ENCODE peak calls at places on chromosomes 16 and 17, in seven cellular contexts. One of them, this sample, is unnamed.

GRCh38 chr17:50482516-50482915 is 3.9 kb downstream of the RSAD1 start:
- DNase-seq in AG09309: peak
- DNase-seq in activated CD4-positive, alpha-beta T cell treated with anti-CD3 and anti-CD28 coated beads, Interleukin-2, amount 50 U/mL, for 48 hours: peak
- DNase-seq in Peyer's patch: peak
- DNase-seq in stimulated activated CD8-positive, alpha-beta memory T cell treated with anti-CD3 and anti-CD28 coated beads, Interleukin-7, amount 100 ng/mL, for 4 hours: peak
- DNase-seq in NAMALWA: peak
- DNase-seq in T-helper 2 cell: peak
- DNase-seq in this sample: peak

GRCh38 chr17:29196784-29197515 is 16.8 kb upstream of the MYO18A start:
- DNase-seq in AG09309: no peak
- DNase-seq in activated CD4-positive, alpha-beta T cell treated with anti-CD3 and anti-CD28 coated beads, Interleukin-2, amount 50 U/mL, for 48 hours: no peak
- DNase-seq in Peyer's patch: no peak
- DNase-seq in stimulated activated CD8-positive, alpha-beta memory T cell treated with anti-CD3 and anti-CD28 coated beads, Interleukin-7, amount 100 ng/mL, for 4 hours: no peak
- DNase-seq in NAMALWA: no peak
- DNase-seq in T-helper 2 cell: no peak
- DNase-seq in this sample: no peak

GRCh38 chr17:4520881-4521600 is 22.4 kb downstream of the SPNS2 start:
- DNase-seq in AG09309: peak
- DNase-seq in activated CD4-positive, alpha-beta T cell treated with anti-CD3 and anti-CD28 coated beads, Interleukin-2, amount 50 U/mL, for 48 hours: no peak
- DNase-seq in Peyer's patch: no peak
- DNase-seq in stimulated activated CD8-positive, alpha-beta memory T cell treated with anti-CD3 and anti-CD28 coated beads, Interleukin-7, amount 100 ng/mL, for 4 hours: no peak
- DNase-seq in NAMALWA: no peak
- DNase-seq in T-helper 2 cell: no peak
- DNase-seq in this sample: no peak

GRCh38 chr17:41521574-41522261 is 3.0 kb upstream of the KRT15 start:
- DNase-seq in AG09309: peak
- DNase-seq in activated CD4-positive, alpha-beta T cell treated with anti-CD3 and anti-CD28 coated beads, Interleukin-2, amount 50 U/mL, for 48 hours: no peak
- DNase-seq in Peyer's patch: no peak
- DNase-seq in stimulated activated CD8-positive, alpha-beta memory T cell treated with anti-CD3 and anti-CD28 coated beads, Interleukin-7, amount 100 ng/mL, for 4 hours: no peak
- DNase-seq in NAMALWA: no peak
- DNase-seq in T-helper 2 cell: no peak
- DNase-seq in this sample: peak

GRCh38 chr16:88393571-88393970 is 10.8 kb downstream of the ZNF469 start:
- DNase-seq in AG09309: no peak
- DNase-seq in activated CD4-positive, alpha-beta T cell treated with anti-CD3 and anti-CD28 coated beads, Interleukin-2, amount 50 U/mL, for 48 hours: no peak
- DNase-seq in Peyer's patch: no peak
- DNase-seq in stimulated activated CD8-positive, alpha-beta memory T cell treated with anti-CD3 and anti-CD28 coated beads, Interleukin-7, amount 100 ng/mL, for 4 hours: no peak
- DNase-seq in NAMALWA: no peak
- DNase-seq in T-helper 2 cell: no peak
- DNase-seq in this sample: no peak

GRCh38 chr17:1898332-1898731 is 68.5 kb downstream of the RPA1 start:
- DNase-seq in AG09309: no peak
- DNase-seq in activated CD4-positive, alpha-beta T cell treated with anti-CD3 and anti-CD28 coated beads, Interleukin-2, amount 50 U/mL, for 48 hours: no peak
- DNase-seq in Peyer's patch: no peak
- DNase-seq in stimulated activated CD8-positive, alpha-beta memory T cell treated with anti-CD3 and anti-CD28 coated beads, Interleukin-7, amount 100 ng/mL, for 4 hours: no peak
- DNase-seq in NAMALWA: no peak
- DNase-seq in T-helper 2 cell: no peak
- DNase-seq in this sample: no peak

GRCh38 chr16:649646-650045 is 481 bp downstream of the WDR90 start:
- DNase-seq in AG09309: no peak
- DNase-seq in activated CD4-positive, alpha-beta T cell treated with anti-CD3 and anti-CD28 coated beads, Interleukin-2, amount 50 U/mL, for 48 hours: peak
- DNase-seq in Peyer's patch: no peak
- DNase-seq in stimulated activated CD8-positive, alpha-beta memory T cell treated with anti-CD3 and anti-CD28 coated beads, Interleukin-7, amount 100 ng/mL, for 4 hours: no peak
- DNase-seq in NAMALWA: no peak
- DNase-seq in T-helper 2 cell: no peak
- DNase-seq in this sample: no peak

GRCh38 chr17:7587420-7587786 is 2.5 kb downstream of the SOX15 start:
- DNase-seq in AG09309: peak
- DNase-seq in activated CD4-positive, alpha-beta T cell treated with anti-CD3 and anti-CD28 coated beads, Interleukin-2, amount 50 U/mL, for 48 hours: no peak
- DNase-seq in Peyer's patch: no peak
- DNase-seq in stimulated activated CD8-positive, alpha-beta memory T cell treated with anti-CD3 and anti-CD28 coated beads, Interleukin-7, amount 100 ng/mL, for 4 hours: no peak
- DNase-seq in NAMALWA: no peak
- DNase-seq in T-helper 2 cell: no peak
- DNase-seq in this sample: peak

GRCh38 chr17:66432558-66432957 is 130.1 kb downstream of the PRKCA start:
- DNase-seq in AG09309: no peak
- DNase-seq in activated CD4-positive, alpha-beta T cell treated with anti-CD3 and anti-CD28 coated beads, Interleukin-2, amount 50 U/mL, for 48 hours: no peak
- DNase-seq in Peyer's patch: no peak
- DNase-seq in stimulated activated CD8-positive, alpha-beta memory T cell treated with anti-CD3 and anti-CD28 coated beads, Interleukin-7, amount 100 ng/mL, for 4 hours: no peak
- DNase-seq in NAMALWA: no peak
- DNase-seq in T-helper 2 cell: no peak
- DNase-seq in this sample: no peak

GRCh38 chr16:68985268-68985667 is 120.2 kb upstream of the HAS3 start:
- DNase-seq in AG09309: no peak
- DNase-seq in activated CD4-positive, alpha-beta T cell treated with anti-CD3 and anti-CD28 coated beads, Interleukin-2, amount 50 U/mL, for 48 hours: no peak
- DNase-seq in Peyer's patch: no peak
- DNase-seq in stimulated activated CD8-positive, alpha-beta memory T cell treated with anti-CD3 and anti-CD28 coated beads, Interleukin-7, amount 100 ng/mL, for 4 hours: no peak
- DNase-seq in NAMALWA: no peak
- DNase-seq in T-helper 2 cell: no peak
- DNase-seq in this sample: no peak

GRCh38 chr16:21233521-21234150 is at the start of gene ANKS4B:
- DNase-seq in AG09309: no peak
- DNase-seq in activated CD4-positive, alpha-beta T cell treated with anti-CD3 and anti-CD28 coated beads, Interleukin-2, amount 50 U/mL, for 48 hours: no peak
- DNase-seq in Peyer's patch: no peak
- DNase-seq in stimulated activated CD8-positive, alpha-beta memory T cell treated with anti-CD3 and anti-CD28 coated beads, Interleukin-7, amount 100 ng/mL, for 4 hours: no peak
- DNase-seq in NAMALWA: no peak
- DNase-seq in T-helper 2 cell: no peak
- DNase-seq in this sample: no peak

GRCh38 chr17:18301081-18301480 is 13.7 kb downstream of the TOP3A start:
- DNase-seq in AG09309: no peak
- DNase-seq in activated CD4-positive, alpha-beta T cell treated with anti-CD3 and anti-CD28 coated beads, Interleukin-2, amount 50 U/mL, for 48 hours: no peak
- DNase-seq in Peyer's patch: no peak
- DNase-seq in stimulated activated CD8-positive, alpha-beta memory T cell treated with anti-CD3 and anti-CD28 coated beads, Interleukin-7, amount 100 ng/mL, for 4 hours: no peak
- DNase-seq in NAMALWA: no peak
- DNase-seq in T-helper 2 cell: no peak
- DNase-seq in this sample: no peak

GRCh38 chr16:67101683-67102082 is 8.1 kb upstream of the PHAF1 start:
- DNase-seq in AG09309: no peak
- DNase-seq in activated CD4-positive, alpha-beta T cell treated with anti-CD3 and anti-CD28 coated beads, Interleukin-2, amount 50 U/mL, for 48 hours: peak
- DNase-seq in Peyer's patch: no peak
- DNase-seq in stimulated activated CD8-positive, alpha-beta memory T cell treated with anti-CD3 and anti-CD28 coated beads, Interleukin-7, amount 100 ng/mL, for 4 hours: no peak
- DNase-seq in NAMALWA: no peak
- DNase-seq in T-helper 2 cell: no peak
- DNase-seq in this sample: no peak

GRCh38 chr16:1040346-1040745 is 32.2 kb upstream of the SSTR5 start:
- DNase-seq in AG09309: no peak
- DNase-seq in activated CD4-positive, alpha-beta T cell treated with anti-CD3 and anti-CD28 coated beads, Interleukin-2, amount 50 U/mL, for 48 hours: no peak
- DNase-seq in Peyer's patch: no peak
- DNase-seq in stimulated activated CD8-positive, alpha-beta memory T cell treated with anti-CD3 and anti-CD28 coated beads, Interleukin-7, amount 100 ng/mL, for 4 hours: no peak
- DNase-seq in NAMALWA: no peak
- DNase-seq in T-helper 2 cell: no peak
- DNase-seq in this sample: no peak

GRCh38 chr17:36978810-36979584 is 30.2 kb downstream of the AATF start:
- DNase-seq in AG09309: no peak
- DNase-seq in activated CD4-positive, alpha-beta T cell treated with anti-CD3 and anti-CD28 coated beads, Interleukin-2, amount 50 U/mL, for 48 hours: no peak
- DNase-seq in Peyer's patch: no peak
- DNase-seq in stimulated activated CD8-positive, alpha-beta memory T cell treated with anti-CD3 and anti-CD28 coated beads, Interleukin-7, amount 100 ng/mL, for 4 hours: no peak
- DNase-seq in NAMALWA: peak
- DNase-seq in T-helper 2 cell: no peak
- DNase-seq in this sample: no peak

GRCh38 chr17:63279498-63280230 is 166.4 kb downstream of the CYB561 start:
- DNase-seq in AG09309: peak
- DNase-seq in activated CD4-positive, alpha-beta T cell treated with anti-CD3 and anti-CD28 coated beads, Interleukin-2, amount 50 U/mL, for 48 hours: no peak
- DNase-seq in Peyer's patch: no peak
- DNase-seq in stimulated activated CD8-positive, alpha-beta memory T cell treated with anti-CD3 and anti-CD28 coated beads, Interleukin-7, amount 100 ng/mL, for 4 hours: no peak
- DNase-seq in NAMALWA: no peak
- DNase-seq in T-helper 2 cell: no peak
- DNase-seq in this sample: peak

GRCh38 chr16:59611556-59611955 is 877.4 kb upstream of the GOT2 start:
- DNase-seq in AG09309: no peak
- DNase-seq in activated CD4-positive, alpha-beta T cell treated with anti-CD3 and anti-CD28 coated beads, Interleukin-2, amount 50 U/mL, for 48 hours: no peak
- DNase-seq in Peyer's patch: no peak
- DNase-seq in stimulated activated CD8-positive, alpha-beta memory T cell treated with anti-CD3 and anti-CD28 coated beads, Interleukin-7, amount 100 ng/mL, for 4 hours: no peak
- DNase-seq in NAMALWA: no peak
- DNase-seq in T-helper 2 cell: no peak
- DNase-seq in this sample: no peak

GRCh38 chr17:77838748-77839147 is 119.8 kb upstream of the TNRC6C start:
- DNase-seq in AG09309: no peak
- DNase-seq in activated CD4-positive, alpha-beta T cell treated with anti-CD3 and anti-CD28 coated beads, Interleukin-2, amount 50 U/mL, for 48 hours: no peak
- DNase-seq in Peyer's patch: no peak
- DNase-seq in stimulated activated CD8-positive, alpha-beta memory T cell treated with anti-CD3 and anti-CD28 coated beads, Interleukin-7, amount 100 ng/mL, for 4 hours: no peak
- DNase-seq in NAMALWA: no peak
- DNase-seq in T-helper 2 cell: no peak
- DNase-seq in this sample: no peak

GRCh38 chr17:64706224-64707076 is 44.3 kb upstream of the SMURF2 start:
- DNase-seq in AG09309: no peak
- DNase-seq in activated CD4-positive, alpha-beta T cell treated with anti-CD3 and anti-CD28 coated beads, Interleukin-2, amount 50 U/mL, for 48 hours: no peak
- DNase-seq in Peyer's patch: no peak
- DNase-seq in stimulated activated CD8-positive, alpha-beta memory T cell treated with anti-CD3 and anti-CD28 coated beads, Interleukin-7, amount 100 ng/mL, for 4 hours: no peak
- DNase-seq in NAMALWA: no peak
- DNase-seq in T-helper 2 cell: no peak
- DNase-seq in this sample: no peak

GRCh38 chr17:42135664-42136653 is 13.4 kb downstream of the HSPB9 start:
- DNase-seq in AG09309: no peak
- DNase-seq in activated CD4-positive, alpha-beta T cell treated with anti-CD3 and anti-CD28 coated beads, Interleukin-2, amount 50 U/mL, for 48 hours: no peak
- DNase-seq in Peyer's patch: peak
- DNase-seq in stimulated activated CD8-positive, alpha-beta memory T cell treated with anti-CD3 and anti-CD28 coated beads, Interleukin-7, amount 100 ng/mL, for 4 hours: no peak
- DNase-seq in NAMALWA: peak
- DNase-seq in T-helper 2 cell: no peak
- DNase-seq in this sample: no peak

GRCh38 chr17:74408830-74409229 is 23.1 kb upstream of the GPRC5C start:
- DNase-seq in AG09309: no peak
- DNase-seq in activated CD4-positive, alpha-beta T cell treated with anti-CD3 and anti-CD28 coated beads, Interleukin-2, amount 50 U/mL, for 48 hours: no peak
- DNase-seq in Peyer's patch: no peak
- DNase-seq in stimulated activated CD8-positive, alpha-beta memory T cell treated with anti-CD3 and anti-CD28 coated beads, Interleukin-7, amount 100 ng/mL, for 4 hours: no peak
- DNase-seq in NAMALWA: no peak
- DNase-seq in T-helper 2 cell: no peak
- DNase-seq in this sample: no peak

GRCh38 chr16:3868967-3869366 is 11.5 kb downstream of the CREBBP start:
- DNase-seq in AG09309: no peak
- DNase-seq in activated CD4-positive, alpha-beta T cell treated with anti-CD3 and anti-CD28 coated beads, Interleukin-2, amount 50 U/mL, for 48 hours: no peak
- DNase-seq in Peyer's patch: no peak
- DNase-seq in stimulated activated CD8-positive, alpha-beta memory T cell treated with anti-CD3 and anti-CD28 coated beads, Interleukin-7, amount 100 ng/mL, for 4 hours: no peak
- DNase-seq in NAMALWA: no peak
- DNase-seq in T-helper 2 cell: no peak
- DNase-seq in this sample: no peak

GRCh38 chr16:84650062-84650991 is 2.0 kb downstream of the KLHL36 start:
- DNase-seq in AG09309: peak
- DNase-seq in activated CD4-positive, alpha-beta T cell treated with anti-CD3 and anti-CD28 coated beads, Interleukin-2, amount 50 U/mL, for 48 hours: no peak
- DNase-seq in Peyer's patch: no peak
- DNase-seq in stimulated activated CD8-positive, alpha-beta memory T cell treated with anti-CD3 and anti-CD28 coated beads, Interleukin-7, amount 100 ng/mL, for 4 hours: no peak
- DNase-seq in NAMALWA: no peak
- DNase-seq in T-helper 2 cell: no peak
- DNase-seq in this sample: peak